ENCODE peak calls at places on chromosomes 2 and 18, in ten cellular contexts. One of them, this sample, is unnamed.

GRCh38 chr2:58376592-58376991 is 135.5 kb upstream of the FANCL start:
- ATAC-seq in Right ventricle myocardium inferior: no peak
- ATAC-seq in Right ventricle myocardium superior: no peak
- ATAC-seq in A549: no peak
- ATAC-seq in CD8-positive, alpha-beta T cell: no peak
- ATAC-seq in aorta: no peak
- ATAC-seq in stimulated activated naive B cell treated with anti-CD40 and anti-IgM and Interleukin-4, amounts not matched to agents 10 μg/mL and 1 μg/mL and 100 μg/mL, for 72 hours: peak
- ATAC-seq in stimulated activated naive CD8-positive, alpha-beta T cell treated with anti-CD3 and anti-CD28 coated beads, Interleukin-15, amount 100 ng/mL, for 72 hours: peak
- ATAC-seq in SK-N-SH treated with all-trans-retinoic acid at 6 μM for 48 hours: no peak
- ATAC-seq in lung: no peak
- ATAC-seq in this sample: peak

GRCh38 chr2:105391058-105391627 is 7.7 kb downstream of the FHL2 start:
- ATAC-seq in CD8-positive, alpha-beta T cell: no peak
- ATAC-seq in lung: no peak
- ATAC-seq in Right ventricle myocardium superior: no peak
- ATAC-seq in stimulated activated naive B cell treated with anti-CD40 and anti-IgM and Interleukin-4, amounts not matched to agents 10 μg/mL and 1 μg/mL and 100 μg/mL, for 72 hours: no peak
- ATAC-seq in Right ventricle myocardium inferior: peak
- ATAC-seq in stimulated activated naive CD8-positive, alpha-beta T cell treated with anti-CD3 and anti-CD28 coated beads, Interleukin-15, amount 100 ng/mL, for 72 hours: no peak
- ATAC-seq in aorta: no peak
- ATAC-seq in A549: peak
- ATAC-seq in SK-N-SH treated with all-trans-retinoic acid at 6 μM for 48 hours: no peak
- ATAC-seq in this sample: no peak

GRCh38 chr2:160703648-160704585 is 210.3 kb upstream of the RBMS1 start:
- ATAC-seq in SK-N-SH treated with all-trans-retinoic acid at 6 μM for 48 hours: no peak
- ATAC-seq in lung: no peak
- ATAC-seq in CD8-positive, alpha-beta T cell: peak
- ATAC-seq in stimulated activated naive CD8-positive, alpha-beta T cell treated with anti-CD3 and anti-CD28 coated beads, Interleukin-15, amount 100 ng/mL, for 72 hours: peak
- ATAC-seq in Right ventricle myocardium superior: peak
- ATAC-seq in aorta: no peak
- ATAC-seq in Right ventricle myocardium inferior: peak
- ATAC-seq in stimulated activated naive B cell treated with anti-CD40 and anti-IgM and Interleukin-4, amounts not matched to agents 10 μg/mL and 1 μg/mL and 100 μg/mL, for 72 hours: peak
- ATAC-seq in A549: no peak
- ATAC-seq in this sample: peak

GRCh38 chr2:53622141-53622540 is 145.5 kb upstream of the CHAC2 start:
- ATAC-seq in CD8-positive, alpha-beta T cell: no peak
- ATAC-seq in stimulated activated naive B cell treated with anti-CD40 and anti-IgM and Interleukin-4, amounts not matched to agents 10 μg/mL and 1 μg/mL and 100 μg/mL, for 72 hours: no peak
- ATAC-seq in stimulated activated naive CD8-positive, alpha-beta T cell treated with anti-CD3 and anti-CD28 coated beads, Interleukin-15, amount 100 ng/mL, for 72 hours: no peak
- ATAC-seq in aorta: no peak
- ATAC-seq in A549: no peak
- ATAC-seq in SK-N-SH treated with all-trans-retinoic acid at 6 μM for 48 hours: no peak
- ATAC-seq in Right ventricle myocardium superior: no peak
- ATAC-seq in lung: no peak
- ATAC-seq in Right ventricle myocardium inferior: no peak
- ATAC-seq in this sample: no peak

GRCh38 chr2:47636176-47636575 is 146.8 kb upstream of the MSH6 start:
- ATAC-seq in lung: no peak
- ATAC-seq in SK-N-SH treated with all-trans-retinoic acid at 6 μM for 48 hours: no peak
- ATAC-seq in Right ventricle myocardium inferior: no peak
- ATAC-seq in aorta: no peak
- ATAC-seq in stimulated activated naive CD8-positive, alpha-beta T cell treated with anti-CD3 and anti-CD28 coated beads, Interleukin-15, amount 100 ng/mL, for 72 hours: no peak
- ATAC-seq in Right ventricle myocardium superior: no peak
- ATAC-seq in CD8-positive, alpha-beta T cell: no peak
- ATAC-seq in A549: no peak
- ATAC-seq in stimulated activated naive B cell treated with anti-CD40 and anti-IgM and Interleukin-4, amounts not matched to agents 10 μg/mL and 1 μg/mL and 100 μg/mL, for 72 hours: no peak
- ATAC-seq in this sample: no peak

GRCh38 chr2:238399094-238399493 is 27.6 kb upstream of the ASB1 start:
- ATAC-seq in lung: no peak
- ATAC-seq in A549: no peak
- ATAC-seq in stimulated activated naive CD8-positive, alpha-beta T cell treated with anti-CD3 and anti-CD28 coated beads, Interleukin-15, amount 100 ng/mL, for 72 hours: no peak
- ATAC-seq in Right ventricle myocardium superior: no peak
- ATAC-seq in SK-N-SH treated with all-trans-retinoic acid at 6 μM for 48 hours: no peak
- ATAC-seq in stimulated activated naive B cell treated with anti-CD40 and anti-IgM and Interleukin-4, amounts not matched to agents 10 μg/mL and 1 μg/mL and 100 μg/mL, for 72 hours: no peak
- ATAC-seq in Right ventricle myocardium inferior: no peak
- ATAC-seq in aorta: no peak
- ATAC-seq in CD8-positive, alpha-beta T cell: no peak
- ATAC-seq in this sample: no peak

GRCh38 chr2:229445013-229445412 is 173.9 kb upstream of the PID1 start:
- ATAC-seq in Right ventricle myocardium inferior: peak
- ATAC-seq in Right ventricle myocardium superior: peak
- ATAC-seq in stimulated activated naive CD8-positive, alpha-beta T cell treated with anti-CD3 and anti-CD28 coated beads, Interleukin-15, amount 100 ng/mL, for 72 hours: no peak
- ATAC-seq in SK-N-SH treated with all-trans-retinoic acid at 6 μM for 48 hours: peak
- ATAC-seq in lung: peak
- ATAC-seq in stimulated activated naive B cell treated with anti-CD40 and anti-IgM and Interleukin-4, amounts not matched to agents 10 μg/mL and 1 μg/mL and 100 μg/mL, for 72 hours: no peak
- ATAC-seq in aorta: peak
- ATAC-seq in CD8-positive, alpha-beta T cell: no peak
- ATAC-seq in A549: peak
- ATAC-seq in this sample: no peak

GRCh38 chr18:9025104-9025838 is 77.2 kb upstream of the NDUFV2 start:
- ATAC-seq in stimulated activated naive CD8-positive, alpha-beta T cell treated with anti-CD3 and anti-CD28 coated beads, Interleukin-15, amount 100 ng/mL, for 72 hours: no peak
- ATAC-seq in lung: no peak
- ATAC-seq in CD8-positive, alpha-beta T cell: no peak
- ATAC-seq in Right ventricle myocardium inferior: no peak
- ATAC-seq in Right ventricle myocardium superior: no peak
- ATAC-seq in stimulated activated naive B cell treated with anti-CD40 and anti-IgM and Interleukin-4, amounts not matched to agents 10 μg/mL and 1 μg/mL and 100 μg/mL, for 72 hours: no peak
- ATAC-seq in SK-N-SH treated with all-trans-retinoic acid at 6 μM for 48 hours: peak
- ATAC-seq in A549: peak
- ATAC-seq in aorta: no peak
- ATAC-seq in this sample: no peak

GRCh38 chr2:235343869-235344268 is 150.0 kb upstream of the AGAP1 start:
- ATAC-seq in Right ventricle myocardium inferior: no peak
- ATAC-seq in lung: peak
- ATAC-seq in A549: peak
- ATAC-seq in aorta: no peak
- ATAC-seq in SK-N-SH treated with all-trans-retinoic acid at 6 μM for 48 hours: no peak
- ATAC-seq in Right ventricle myocardium superior: no peak
- ATAC-seq in stimulated activated naive CD8-positive, alpha-beta T cell treated with anti-CD3 and anti-CD28 coated beads, Interleukin-15, amount 100 ng/mL, for 72 hours: no peak
- ATAC-seq in stimulated activated naive B cell treated with anti-CD40 and anti-IgM and Interleukin-4, amounts not matched to agents 10 μg/mL and 1 μg/mL and 100 μg/mL, for 72 hours: no peak
- ATAC-seq in CD8-positive, alpha-beta T cell: no peak
- ATAC-seq in this sample: no peak

GRCh38 chr18:78741381-78742340 is 238.0 kb upstream of the SALL3 start:
- ATAC-seq in Right ventricle myocardium superior: no peak
- ATAC-seq in stimulated activated naive B cell treated with anti-CD40 and anti-IgM and Interleukin-4, amounts not matched to agents 10 μg/mL and 1 μg/mL and 100 μg/mL, for 72 hours: no peak
- ATAC-seq in SK-N-SH treated with all-trans-retinoic acid at 6 μM for 48 hours: no peak
- ATAC-seq in Right ventricle myocardium inferior: no peak
- ATAC-seq in lung: no peak
- ATAC-seq in A549: no peak
- ATAC-seq in CD8-positive, alpha-beta T cell: no peak
- ATAC-seq in stimulated activated naive CD8-positive, alpha-beta T cell treated with anti-CD3 and anti-CD28 coated beads, Interleukin-15, amount 100 ng/mL, for 72 hours: no peak
- ATAC-seq in aorta: no peak
- ATAC-seq in this sample: no peak

GRCh38 chr2:84989422-84989821 is 18.5 kb downstream of the KCMF1 start:
- ATAC-seq in Right ventricle myocardium superior: no peak
- ATAC-seq in A549: no peak
- ATAC-seq in SK-N-SH treated with all-trans-retinoic acid at 6 μM for 48 hours: no peak
- ATAC-seq in aorta: no peak
- ATAC-seq in Right ventricle myocardium inferior: no peak
- ATAC-seq in CD8-positive, alpha-beta T cell: no peak
- ATAC-seq in stimulated activated naive B cell treated with anti-CD40 and anti-IgM and Interleukin-4, amounts not matched to agents 10 μg/mL and 1 μg/mL and 100 μg/mL, for 72 hours: peak
- ATAC-seq in lung: no peak
- ATAC-seq in stimulated activated naive CD8-positive, alpha-beta T cell treated with anti-CD3 and anti-CD28 coated beads, Interleukin-15, amount 100 ng/mL, for 72 hours: peak
- ATAC-seq in this sample: no peak

GRCh38 chr2:25337276-25337675 is 4.4 kb downstream of the DNMT3A start:
- ATAC-seq in lung: no peak
- ATAC-seq in Right ventricle myocardium superior: no peak
- ATAC-seq in stimulated activated naive CD8-positive, alpha-beta T cell treated with anti-CD3 and anti-CD28 coated beads, Interleukin-15, amount 100 ng/mL, for 72 hours: no peak
- ATAC-seq in CD8-positive, alpha-beta T cell: peak
- ATAC-seq in stimulated activated naive B cell treated with anti-CD40 and anti-IgM and Interleukin-4, amounts not matched to agents 10 μg/mL and 1 μg/mL and 100 μg/mL, for 72 hours: no peak
- ATAC-seq in Right ventricle myocardium inferior: no peak
- ATAC-seq in SK-N-SH treated with all-trans-retinoic acid at 6 μM for 48 hours: no peak
- ATAC-seq in A549: no peak
- ATAC-seq in aorta: no peak
- ATAC-seq in this sample: no peak

GRCh38 chr2:127514485-127514884 is 11.8 kb downstream of the IWS1 start:
- ATAC-seq in Right ventricle myocardium superior: peak
- ATAC-seq in stimulated activated naive B cell treated with anti-CD40 and anti-IgM and Interleukin-4, amounts not matched to agents 10 μg/mL and 1 μg/mL and 100 μg/mL, for 72 hours: no peak
- ATAC-seq in Right ventricle myocardium inferior: peak
- ATAC-seq in SK-N-SH treated with all-trans-retinoic acid at 6 μM for 48 hours: no peak
- ATAC-seq in aorta: peak
- ATAC-seq in A549: no peak
- ATAC-seq in stimulated activated naive CD8-positive, alpha-beta T cell treated with anti-CD3 and anti-CD28 coated beads, Interleukin-15, amount 100 ng/mL, for 72 hours: no peak
- ATAC-seq in CD8-positive, alpha-beta T cell: no peak
- ATAC-seq in lung: no peak
- ATAC-seq in this sample: no peak

GRCh38 chr2:128867936-128868636 is 549.4 kb upstream of the HS6ST1 start:
- ATAC-seq in SK-N-SH treated with all-trans-retinoic acid at 6 μM for 48 hours: no peak
- ATAC-seq in Right ventricle myocardium inferior: no peak
- ATAC-seq in CD8-positive, alpha-beta T cell: no peak
- ATAC-seq in Right ventricle myocardium superior: no peak
- ATAC-seq in stimulated activated naive B cell treated with anti-CD40 and anti-IgM and Interleukin-4, amounts not matched to agents 10 μg/mL and 1 μg/mL and 100 μg/mL, for 72 hours: no peak
- ATAC-seq in lung: no peak
- ATAC-seq in aorta: no peak
- ATAC-seq in stimulated activated naive CD8-positive, alpha-beta T cell treated with anti-CD3 and anti-CD28 coated beads, Interleukin-15, amount 100 ng/mL, for 72 hours: no peak
- ATAC-seq in A549: no peak
- ATAC-seq in this sample: no peak

GRCh38 chr2:147782521-147782920 is 62.3 kb upstream of the ACVR2A start:
- ATAC-seq in A549: no peak
- ATAC-seq in CD8-positive, alpha-beta T cell: no peak
- ATAC-seq in aorta: no peak
- ATAC-seq in stimulated activated naive B cell treated with anti-CD40 and anti-IgM and Interleukin-4, amounts not matched to agents 10 μg/mL and 1 μg/mL and 100 μg/mL, for 72 hours: no peak
- ATAC-seq in stimulated activated naive CD8-positive, alpha-beta T cell treated with anti-CD3 and anti-CD28 coated beads, Interleukin-15, amount 100 ng/mL, for 72 hours: no peak
- ATAC-seq in lung: no peak
- ATAC-seq in Right ventricle myocardium inferior: no peak
- ATAC-seq in SK-N-SH treated with all-trans-retinoic acid at 6 μM for 48 hours: no peak
- ATAC-seq in Right ventricle myocardium superior: no peak
- ATAC-seq in this sample: no peak